ENCODE peak calls at places on chromosome 22, in six cellular contexts. G, K, A, S, F and P are unnamed samples.
A peak's percentile ranks its signal among the peaks of the same experiment; 100 is the strongest.

GRCh38 chr22:35712672-35713071 is 5.0 kb upstream of the APOL5 start:
- DNase-seq in G (no peak), S (no peak), F (no peak), A (no peak), K (no peak), P (no peak)

GRCh38 chr22:33853200-33854097 is 66.8 kb downstream of the LARGE1 start:
- DNase-seq in A (no peak), S (peak; percentile 47), F (peak; percentile 90), G (peak; percentile 67), K (no peak), P (peak; percentile 4)

GRCh38 chr22:46432164-46433068 is 96.9 kb downstream of the TRMU start:
- DNase-seq in K (peak; percentile 37), F (peak; percentile 38), G (no peak), S (no peak), A (no peak), P (no peak)

GRCh38 chr22:27336151-27337090 is 465.1 kb downstream of the MN1 start:
- DNase-seq in F (no peak), G (no peak), S (peak; percentile 11), K (no peak), A (no peak), P (no peak)

GRCh38 chr22:17792289-17792688 is 18.0 kb upstream of the BID start:
- DNase-seq in A (no peak), F (no peak), G (no peak), S (no peak), K (no peak), P (no peak)

GRCh38 chr22:50252081-50253045 is 1.3 kb upstream of the HDAC10 start:
- DNase-seq in G (peak; percentile 77), S (peak; percentile 69), A (no peak), F (peak; percentile 89), K (peak; percentile 69), P (no peak)

GRCh38 chr22:24417200-24417599 is 10.2 kb upstream of the ADORA2A start:
- DNase-seq in G (no peak), A (no peak), F (no peak), K (no peak), S (no peak), P (no peak)

GRCh38 chr22:37275622-37276021 is 6.7 kb upstream of the CYTH4 start:
- DNase-seq in G (peak; percentile 1), A (no peak), S (no peak), F (no peak), K (no peak), P (no peak)

GRCh38 chr22:45503816-45504702 is 1.4 kb downstream of the FBLN1 start:
- DNase-seq in K (no peak), S (peak; percentile 75), A (no peak), G (peak; percentile 50), F (peak; percentile 8), P (no peak)

GRCh38 chr22:44393066-44393465 is 80.3 kb upstream of the SHISAL1 start:
- DNase-seq in K (no peak), F (no peak), G (peak; percentile 2), A (no peak), S (no peak), P (no peak)

GRCh38 chr22:28594076-28594783 is 85.4 kb downstream of the TTC28 start:
- DNase-seq in K (no peak), G (no peak), F (no peak), A (no peak), S (no peak), P (no peak)

GRCh38 chr22:26942301-26942927 is 285.0 kb downstream of the MIAT start:
- DNase-seq in F (no peak), A (no peak), G (no peak), K (no peak), S (no peak), P (no peak)